ENCODE peak calls at places on chromosome 1, in six cellular contexts. J, M, L, C, F and V are unnamed samples.
A peak's percentile ranks its signal among the peaks of the same experiment; 100 is the strongest.

GRCh38 chr1:1034438-1034759 is 14.5 kb downstream of the AGRN start:
- DNase-seq in F (no peak), M (no peak), C (no peak), L (no peak), J (no peak), V (no peak)

GRCh38 chr1:244454412-244454811 is 2.7 kb upstream of the ADSS2 start:
- DNase-seq in M (no peak), F (no peak), J (no peak), C (no peak), L (no peak), V (no peak)

GRCh38 chr1:5972198-5972520 is 20.1 kb downstream of the NPHP4 start:
- DNase-seq in M (no peak), L (no peak), C (no peak), F (no peak), J (no peak), V (no peak)

GRCh38 chr1:186307445-186307844 is 67.6 kb downstream of the TPR start:
- DNase-seq in M (no peak), L (no peak), C (no peak), J (no peak), F (no peak), V (no peak)

GRCh38 chr1:208026880-208027438 is 116.0 kb upstream of the CD34 start:
- DNase-seq in L (no peak), M (no peak), J (no peak), C (no peak), F (no peak), V (no peak)

GRCh38 chr1:44417351-44418021 is 12.4 kb downstream of the RNF220 start:
- DNase-seq in J (no peak), C (no peak), L (no peak), M (no peak), F (no peak), V (no peak)

GRCh38 chr1:220347654-220348175 is 75.5 kb upstream of the RAB3GAP2 start:
- DNase-seq in C (no peak), L (no peak), F (no peak), M (peak; percentile 30), J (no peak), V (no peak)

GRCh38 chr1:215970406-215970805 is 403.3 kb downstream of the KCTD3 start:
- DNase-seq in L (peak; percentile 70), F (no peak), J (no peak), C (no peak), M (peak; percentile 5), V (peak; percentile 59)

GRCh38 chr1:9231648-9232332 is 2.8 kb upstream of the H6PD start:
- DNase-seq in C (peak; percentile 58), L (peak; percentile 45), F (no peak), M (peak; percentile 61), J (no peak), V (peak; percentile 64)

GRCh38 chr1:8133657-8134430 is 107.7 kb upstream of the ERRFI1 start:
- DNase-seq in J (no peak), L (peak; percentile 97), C (peak; percentile 70), F (no peak), M (peak; percentile 98), V (peak; percentile 93)

GRCh38 chr1:31617917-31618746 is 643 bp downstream of the HCRTR1 start:
- DNase-seq in F (no peak), L (peak; percentile 26), M (peak; percentile 38), C (no peak), J (no peak), V (peak; percentile 12)

GRCh38 chr1:155285631-155286044 is 8.4 kb downstream of the HCN3 start:
- DNase-seq in J (no peak), L (no peak), C (no peak), F (no peak), M (no peak), V (no peak)

GRCh38 chr1:70101774-70102173 is 103.6 kb downstream of the LRRC40 start:
- DNase-seq in L (no peak), M (no peak), C (no peak), F (no peak), J (no peak), V (no peak)

GRCh38 chr1:164673584-164674214 is 114.7 kb downstream of the PBX1 start:
- DNase-seq in F (no peak), C (peak; percentile 18), M (peak; percentile 35), L (peak; percentile 2), J (no peak), V (no peak)

GRCh38 chr1:61839702-61840101 is 97.4 kb downstream of the PATJ start:
- DNase-seq in C (peak; percentile 48), J (no peak), L (peak; percentile 88), F (no peak), M (peak; percentile 63), V (peak; percentile 80)

GRCh38 chr1:171438441-171438840 is 46.9 kb upstream of the PRRC2C start:
- DNase-seq in L (peak; percentile 99), M (peak; percentile 98), F (peak; percentile 92), C (peak; percentile 89), J (no peak), V (peak; percentile 98)

GRCh38 chr1:210373878-210374599 is 45.3 kb downstream of the HHAT start:
- DNase-seq in M (peak; percentile 100), C (peak; percentile 100), L (peak; percentile 99), J (peak; percentile 69), F (peak; percentile 48), V (peak; percentile 97)

GRCh38 chr1:68826861-68827260 is 330.0 kb upstream of the DEPDC1 start:
- DNase-seq in M (no peak), C (no peak), F (no peak), L (no peak), J (no peak), V (no peak)